ENCODE peak calls at places on chromosomes 11 and 22, in nine cellular contexts. One of them, this sample, is unnamed.

GRCh38 chr11:131675489-131675888 is 305.1 kb downstream of the NTM start:
- DNase-seq in stimulated activated CD4-positive, alpha-beta T cell treated with anti-CD3 and anti-CD28 coated beads, TNF-alpha, amount 100 ng/mL, for 1 hour: no peak
- DNase-seq in HEK293T: no peak
- DNase-seq in bronchial epithelial cell: no peak
- DNase-seq in mucosa of gallbladder: no peak
- DNase-seq in CD8-positive, alpha-beta T cell: no peak
- DNase-seq in HS-5: no peak
- DNase-seq in neural crest cell: no peak
- DNase-seq in tibial nerve: no peak
- DNase-seq in this sample: no peak

GRCh38 chr11:20451568-20451967 is 64.1 kb downstream of the PRMT3 start:
- DNase-seq in stimulated activated CD4-positive, alpha-beta T cell treated with anti-CD3 and anti-CD28 coated beads, TNF-alpha, amount 100 ng/mL, for 1 hour: no peak
- DNase-seq in CD8-positive, alpha-beta T cell: no peak
- DNase-seq in neural crest cell: no peak
- DNase-seq in HEK293T: no peak
- DNase-seq in HS-5: no peak
- DNase-seq in mucosa of gallbladder: no peak
- DNase-seq in bronchial epithelial cell: peak; percentile 81
- DNase-seq in tibial nerve: no peak
- DNase-seq in this sample: no peak

GRCh38 chr11:117814766-117815261 is 9.7 kb downstream of the FXYD2 start:
- DNase-seq in HS-5: no peak
- DNase-seq in mucosa of gallbladder: peak; percentile 94
- DNase-seq in neural crest cell: no peak
- DNase-seq in HEK293T: no peak
- DNase-seq in stimulated activated CD4-positive, alpha-beta T cell treated with anti-CD3 and anti-CD28 coated beads, TNF-alpha, amount 100 ng/mL, for 1 hour: peak; percentile 48
- DNase-seq in bronchial epithelial cell: no peak
- DNase-seq in tibial nerve: peak; percentile 57
- DNase-seq in CD8-positive, alpha-beta T cell: peak; percentile 70
- DNase-seq in this sample: no peak

GRCh38 chr11:19419813-19420212 is 179.1 kb upstream of the E2F8 start:
- DNase-seq in tibial nerve: peak; percentile 28
- DNase-seq in HEK293T: no peak
- DNase-seq in CD8-positive, alpha-beta T cell: no peak
- DNase-seq in mucosa of gallbladder: no peak
- DNase-seq in stimulated activated CD4-positive, alpha-beta T cell treated with anti-CD3 and anti-CD28 coated beads, TNF-alpha, amount 100 ng/mL, for 1 hour: no peak
- DNase-seq in neural crest cell: no peak
- DNase-seq in HS-5: no peak
- DNase-seq in bronchial epithelial cell: peak; percentile 89
- DNase-seq in this sample: no peak

GRCh38 chr22:19903513-19903912 is 38.1 kb upstream of the COMT start:
- DNase-seq in tibial nerve: no peak
- DNase-seq in CD8-positive, alpha-beta T cell: no peak
- DNase-seq in bronchial epithelial cell: no peak
- DNase-seq in stimulated activated CD4-positive, alpha-beta T cell treated with anti-CD3 and anti-CD28 coated beads, TNF-alpha, amount 100 ng/mL, for 1 hour: no peak
- DNase-seq in neural crest cell: no peak
- DNase-seq in HS-5: no peak
- DNase-seq in mucosa of gallbladder: no peak
- DNase-seq in HEK293T: no peak
- DNase-seq in this sample: no peak

GRCh38 chr11:19577849-19578619 is 134.6 kb upstream of the NAV2 start:
- DNase-seq in HS-5: no peak
- DNase-seq in mucosa of gallbladder: peak; percentile 26
- DNase-seq in bronchial epithelial cell: no peak
- DNase-seq in stimulated activated CD4-positive, alpha-beta T cell treated with anti-CD3 and anti-CD28 coated beads, TNF-alpha, amount 100 ng/mL, for 1 hour: no peak
- DNase-seq in neural crest cell: no peak
- DNase-seq in tibial nerve: no peak
- DNase-seq in CD8-positive, alpha-beta T cell: no peak
- DNase-seq in HEK293T: no peak
- DNase-seq in this sample: no peak

GRCh38 chr22:45424241-45424731 is 10.8 kb downstream of the RIBC2 start:
- DNase-seq in HEK293T: no peak
- DNase-seq in mucosa of gallbladder: peak; percentile 85
- DNase-seq in tibial nerve: no peak
- DNase-seq in stimulated activated CD4-positive, alpha-beta T cell treated with anti-CD3 and anti-CD28 coated beads, TNF-alpha, amount 100 ng/mL, for 1 hour: no peak
- DNase-seq in HS-5: no peak
- DNase-seq in neural crest cell: no peak
- DNase-seq in bronchial epithelial cell: no peak
- DNase-seq in CD8-positive, alpha-beta T cell: no peak
- DNase-seq in this sample: no peak

GRCh38 chr22:39748877-39749276 is 144.7 kb downstream of the ENTHD1 start:
- DNase-seq in CD8-positive, alpha-beta T cell: no peak
- DNase-seq in HS-5: peak; percentile 64
- DNase-seq in mucosa of gallbladder: no peak
- DNase-seq in HEK293T: no peak
- DNase-seq in neural crest cell: no peak
- DNase-seq in tibial nerve: no peak
- DNase-seq in stimulated activated CD4-positive, alpha-beta T cell treated with anti-CD3 and anti-CD28 coated beads, TNF-alpha, amount 100 ng/mL, for 1 hour: no peak
- DNase-seq in bronchial epithelial cell: peak; percentile 64
- DNase-seq in this sample: no peak

GRCh38 chr11:38594881-38595280 is 1996.8 kb upstream of the RAG2 start:
- DNase-seq in mucosa of gallbladder: no peak
- DNase-seq in CD8-positive, alpha-beta T cell: no peak
- DNase-seq in stimulated activated CD4-positive, alpha-beta T cell treated with anti-CD3 and anti-CD28 coated beads, TNF-alpha, amount 100 ng/mL, for 1 hour: no peak
- DNase-seq in neural crest cell: no peak
- DNase-seq in HEK293T: no peak
- DNase-seq in HS-5: no peak
- DNase-seq in bronchial epithelial cell: no peak
- DNase-seq in tibial nerve: no peak
- DNase-seq in this sample: no peak

GRCh38 chr11:91926967-91927366 is 297.7 kb upstream of the FAT3 start:
- DNase-seq in HS-5: no peak
- DNase-seq in tibial nerve: peak; percentile 26
- DNase-seq in CD8-positive, alpha-beta T cell: no peak
- DNase-seq in HEK293T: no peak
- DNase-seq in stimulated activated CD4-positive, alpha-beta T cell treated with anti-CD3 and anti-CD28 coated beads, TNF-alpha, amount 100 ng/mL, for 1 hour: no peak
- DNase-seq in mucosa of gallbladder: peak; percentile 36
- DNase-seq in bronchial epithelial cell: no peak
- DNase-seq in neural crest cell: no peak
- DNase-seq in this sample: no peak

GRCh38 chr11:88535916-88536547 is 198.5 kb upstream of the CTSC start:
- DNase-seq in HEK293T: no peak
- DNase-seq in mucosa of gallbladder: no peak
- DNase-seq in bronchial epithelial cell: peak; percentile 97
- DNase-seq in HS-5: peak; percentile 84
- DNase-seq in tibial nerve: no peak
- DNase-seq in neural crest cell: no peak
- DNase-seq in CD8-positive, alpha-beta T cell: no peak
- DNase-seq in stimulated activated CD4-positive, alpha-beta T cell treated with anti-CD3 and anti-CD28 coated beads, TNF-alpha, amount 100 ng/mL, for 1 hour: no peak
- DNase-seq in this sample: no peak

GRCh38 chr11:123562829-123563228 is 91.6 kb downstream of the SCN3B start:
- DNase-seq in HS-5: no peak
- DNase-seq in neural crest cell: no peak
- DNase-seq in mucosa of gallbladder: no peak
- DNase-seq in bronchial epithelial cell: no peak
- DNase-seq in HEK293T: no peak
- DNase-seq in stimulated activated CD4-positive, alpha-beta T cell treated with anti-CD3 and anti-CD28 coated beads, TNF-alpha, amount 100 ng/mL, for 1 hour: no peak
- DNase-seq in CD8-positive, alpha-beta T cell: no peak
- DNase-seq in tibial nerve: no peak
- DNase-seq in this sample: no peak

GRCh38 chr11:128759597-128759996 is 65.7 kb downstream of the FLI1 start:
- DNase-seq in tibial nerve: no peak
- DNase-seq in neural crest cell: no peak
- DNase-seq in bronchial epithelial cell: no peak
- DNase-seq in mucosa of gallbladder: no peak
- DNase-seq in stimulated activated CD4-positive, alpha-beta T cell treated with anti-CD3 and anti-CD28 coated beads, TNF-alpha, amount 100 ng/mL, for 1 hour: no peak
- DNase-seq in CD8-positive, alpha-beta T cell: no peak
- DNase-seq in HEK293T: no peak
- DNase-seq in HS-5: peak; percentile 68
- DNase-seq in this sample: no peak

GRCh38 chr22:17171313-17172171 is 12.5 kb upstream of the HDHD5 start:
- DNase-seq in HS-5: peak; percentile 60
- DNase-seq in neural crest cell: peak; percentile 92
- DNase-seq in bronchial epithelial cell: peak; percentile 55
- DNase-seq in stimulated activated CD4-positive, alpha-beta T cell treated with anti-CD3 and anti-CD28 coated beads, TNF-alpha, amount 100 ng/mL, for 1 hour: peak; percentile 73
- DNase-seq in mucosa of gallbladder: peak; percentile 86
- DNase-seq in CD8-positive, alpha-beta T cell: peak; percentile 43
- DNase-seq in HEK293T: peak; percentile 95
- DNase-seq in tibial nerve: peak; percentile 54
- DNase-seq in this sample: peak; percentile 85